ENCODE peak calls at places on chromosomes 16 and 17, in seven cellular contexts. Z, C, L, M, X, E and O are unnamed samples.
A peak's percentile ranks its signal among the peaks of the same experiment; 100 is the strongest.

GRCh38 chr16:89365044-89365467 is 125.3 kb downstream of the ANKRD11 start:
- DNase-seq in M (no peak), Z (peak; percentile 94), L (no peak), E (no peak), C (no peak), X (no peak), O (no peak)

GRCh38 chr17:4199818-4200402 is 56.9 kb downstream of the CYB5D2 start:
- DNase-seq in C (no peak), L (no peak), M (no peak), X (no peak), Z (peak; percentile 88), E (no peak), O (no peak)

GRCh38 chr17:14197582-14197981 is 39.1 kb downstream of the CDRT15 start:
- DNase-seq in C (no peak), M (no peak), X (no peak), Z (no peak), E (no peak), L (no peak), O (no peak)

GRCh38 chr16:21001262-21001661 is 100.7 kb downstream of the LYRM1 start:
- DNase-seq in X (no peak), E (no peak), C (no peak), L (peak; percentile 32), Z (no peak), M (no peak), O (no peak)

GRCh38 chr16:85199069-85199725 is 86.9 kb upstream of the CIBAR2 start:
- DNase-seq in L (no peak), X (no peak), Z (peak; percentile 39), C (no peak), E (no peak), M (no peak), O (no peak)

GRCh38 chr16:48011466-48011865 is 144.3 kb downstream of the ABCC12 start:
- DNase-seq in L (no peak), C (no peak), E (no peak), X (no peak), M (no peak), Z (no peak), O (no peak)

GRCh38 chr16:84471966-84472365 is 32.5 kb downstream of the MEAK7 start:
- DNase-seq in L (no peak), Z (no peak), X (peak; percentile 33), M (peak; percentile 57), E (no peak), C (no peak), O (no peak)

GRCh38 chr17:9244066-9245052 is 223.0 kb downstream of the NTN1 start:
- DNase-seq in C (peak; percentile 89), L (no peak), X (peak; percentile 75), E (no peak), Z (no peak), M (peak; percentile 91), O (no peak)

GRCh38 chr16:1188781-1189189 is 35.9 kb downstream of the CACNA1H start:
- DNase-seq in L (peak; percentile 42), X (peak; percentile 78), E (peak; percentile 56), C (no peak), M (peak; percentile 87), Z (peak; percentile 99), O (no peak)

GRCh38 chr17:50872710-50873424 is 6.7 kb upstream of the TOB1 start:
- DNase-seq in X (no peak), M (no peak), E (no peak), L (no peak), Z (peak; percentile 23), C (no peak), O (no peak)

DNA sequence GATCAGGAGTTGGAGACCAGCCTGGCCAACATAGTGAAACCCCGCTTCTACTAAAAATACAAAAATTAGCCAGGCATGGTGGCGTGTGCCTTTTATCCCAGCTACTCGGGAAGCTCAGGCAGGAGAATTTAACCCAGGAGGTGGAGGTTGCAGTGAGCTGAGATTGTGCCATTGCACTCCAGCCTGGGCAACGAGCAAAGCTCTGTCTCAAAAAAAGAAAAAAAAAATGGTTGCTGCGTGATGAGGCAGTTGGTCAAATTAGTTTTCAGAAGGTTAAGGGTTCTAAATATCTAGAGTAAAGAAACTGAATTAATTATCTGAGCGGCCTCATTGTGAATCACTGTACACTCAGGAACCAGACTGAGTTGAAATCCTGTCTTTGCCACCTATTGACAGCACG is 3.5 kb upstream of the CD68 start:
- DNase-seq in Z (no peak), L (no peak), C (no peak), X (no peak), E (no peak), M (no peak), O (no peak)
- H3K4me1 ChIP-seq in Z (peaks cover 58% of the 10 kb centered on the region), L (peaks cover 12% of the 10 kb centered on the region), C (peaks cover 75% of the 10 kb centered on the region), X (peaks cover 61% of the 10 kb centered on the region), E (peaks cover 78% of the 10 kb centered on the region), M (no peaks in the 10 kb centered on the region), O (peaks cover 42% of the 10 kb centered on the region)

GRCh38 chr17:41799366-41799765 is 12.4 kb downstream of the P3H4 start:
- DNase-seq in E (no peak), C (no peak), L (no peak), X (no peak), Z (peak; percentile 54), M (no peak), O (no peak)
- H3K27ac ChIP-seq in E (no peak overlapping the region), C (no peak overlapping the region), L (no peak overlapping the region), X (no peak overlapping the region), Z (no peak overlapping the region), M (no peak overlapping the region), O (no peak overlapping the region)

GRCh38 chr17:17694229-17695081 is 13.2 kb downstream of the RAI1 start:
- DNase-seq in C (peak; percentile 95), Z (peak; percentile 98), X (peak; percentile 88), E (peak; percentile 78), L (peak; percentile 76), M (peak; percentile 91), O (peak; percentile 72)

GRCh38 chr17:17693955-17694228 is 12.6 kb downstream of the RAI1 start:
- DNase-seq in E (no peak), C (no peak), Z (no peak), L (no peak), X (no peak), M (no peak), O (no peak)

GRCh38 chr17:17693253-17693954 is 12.1 kb downstream of the RAI1 start:
- DNase-seq in X (peak; percentile 88), L (peak; percentile 57), Z (peak; percentile 71), E (peak; percentile 63), M (peak; percentile 90), C (peak; percentile 87), O (no peak)

GRCh38 chr17:17691468-17692263 is 10.4 kb downstream of the RAI1 start:
- DNase-seq in C (no peak), Z (peak; percentile 88), M (no peak), L (no peak), X (no peak), E (peak; percentile 47), O (no peak)

DNA sequence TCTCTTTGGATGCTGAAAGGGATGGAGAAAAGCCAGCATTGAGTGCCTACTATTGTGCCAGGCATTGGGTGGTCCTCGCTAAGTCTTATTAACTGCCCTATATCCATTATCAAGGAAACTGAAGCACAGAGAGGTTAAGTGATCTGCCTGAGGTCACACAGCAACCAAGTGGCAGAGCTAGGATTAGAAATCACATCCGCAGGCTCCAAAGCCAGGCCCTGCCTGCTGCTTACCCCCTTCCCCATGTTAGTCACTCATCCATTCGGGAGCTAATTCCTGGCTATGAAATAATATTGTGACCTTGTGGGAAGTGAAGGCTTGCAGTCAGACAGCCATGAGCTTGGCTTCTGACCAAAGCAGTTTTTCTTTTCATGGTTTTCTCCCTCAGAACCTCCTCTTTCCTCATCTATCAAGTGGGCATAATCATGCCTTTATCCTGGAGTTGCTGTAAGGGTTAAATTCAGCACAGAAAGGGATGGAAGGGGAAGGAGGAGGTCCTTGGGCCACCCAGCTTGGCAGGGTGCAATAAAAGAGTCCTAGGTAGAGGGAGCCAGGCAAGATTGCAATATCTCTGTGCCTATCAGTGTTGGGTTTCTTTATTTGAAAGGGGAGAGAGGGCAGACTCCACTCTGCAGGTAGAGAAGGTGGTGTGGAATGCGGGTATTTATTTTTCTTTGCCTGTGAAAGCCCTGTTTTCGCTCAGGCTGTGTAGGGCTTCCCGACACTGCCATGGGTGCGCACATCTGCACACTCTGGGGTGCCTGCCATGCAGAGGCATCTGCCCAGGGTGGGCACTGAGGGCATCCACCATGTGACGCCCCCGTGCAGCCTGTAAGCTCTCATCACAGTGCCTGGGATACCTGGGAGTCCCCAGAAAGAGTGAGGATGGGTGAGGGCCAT is 11.3 kb downstream of the RAI1 start:
- DNase-seq in M (no peak), E (no peak), X (no peak), L (no peak), Z (peak; percentile 78), C (no peak), O (no peak)
- H3K4me1 ChIP-seq in M (no peaks in the 10 kb centered on the region), E (peaks cover 70% of the 10 kb centered on the region), X (peaks cover 61% of the 10 kb centered on the region), L (peaks cover 40% of the 10 kb centered on the region), Z (peaks cover 57% of the 10 kb centered on the region), C (peaks cover 57% of the 10 kb centered on the region), O (peaks cover 51% of the 10 kb centered on the region)

DNA sequence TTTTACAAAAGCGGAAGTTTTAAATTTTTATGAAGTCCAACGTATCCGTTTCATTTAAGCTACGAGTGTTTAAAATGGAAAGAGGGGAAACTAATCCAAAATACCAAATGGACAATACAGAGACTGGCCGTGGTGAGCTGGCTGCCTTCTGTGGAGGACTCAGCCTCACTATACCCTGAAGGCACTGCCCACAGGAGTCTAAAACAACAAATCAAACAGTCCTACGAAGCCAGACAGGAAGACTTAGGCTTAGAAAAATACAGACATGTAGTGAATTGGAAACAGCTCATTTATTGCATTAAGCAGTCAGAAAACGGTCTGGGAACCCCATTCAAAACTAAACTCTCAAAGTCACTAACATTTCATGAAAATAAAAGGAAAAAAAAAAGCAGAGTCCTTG is 75.1 kb downstream of the CYTH1 start:
- DNase-seq in X (no peak), M (no peak), C (no peak), Z (no peak), E (no peak), L (no peak), O (no peak)
- H3K27ac ChIP-seq in X (no peak overlapping the region), M (no peak overlapping the region), C (no peak overlapping the region), Z (no peak overlapping the region), E (no peak overlapping the region), L (no peak overlapping the region), O (peak overlapping the region; percentile 30)

GRCh38 chr17:81447331-81447933 is 52.2 kb downstream of the BAHCC1 start:
- DNase-seq in C (no peak), M (no peak), Z (no peak), L (no peak), E (no peak), X (no peak), O (no peak)

GRCh38 chr17:81443269-81443668 is 48.0 kb downstream of the BAHCC1 start:
- DNase-seq in M (no peak), X (no peak), L (no peak), E (no peak), Z (no peak), C (peak; percentile 80), O (no peak)

GRCh38 chr17:81445642-81446500 is 50.6 kb downstream of the BAHCC1 start:
- DNase-seq in L (no peak), M (no peak), X (no peak), C (peak; percentile 20), Z (no peak), E (no peak), O (no peak)

GRCh38 chr17:81442791-81443190 is 47.5 kb downstream of the BAHCC1 start:
- DNase-seq in E (no peak), M (no peak), C (peak; percentile 80), X (no peak), Z (no peak), L (no peak), O (no peak)

GRCh38 chr17:81444610-81445339 is 49.5 kb downstream of the BAHCC1 start:
- DNase-seq in C (no peak), Z (no peak), M (no peak), L (no peak), X (no peak), E (no peak), O (no peak)
- H3K4me1 ChIP-seq in C (no peaks in the 10 kb centered on the region), Z (no peaks in the 10 kb centered on the region), M (no peaks in the 10 kb centered on the region), L (peaks cover 5% of the 10 kb centered on the region), X (no peaks in the 10 kb centered on the region), E (no peaks in the 10 kb centered on the region), O (no peaks in the 10 kb centered on the region)